ENCODE peak calls at places on chromosomes 5 and 9, in five cellular contexts. C is prostate gland, M is sigmoid colon, W is GM23338, Y is spleen. Z is an unnamed sample.

GRCh38 chr5:72537166-72537565 is 30.0 kb upstream of the ZNF366 start:
- DNase-seq in C (no peak), M (no peak), W (no peak), Y (no peak), Z (no peak)

GRCh38 chr5:96933764-96934163 is 2.1 kb upstream of the LNPEP start:
- DNase-seq in C (no peak), M (no peak), W (no peak), Y (no peak), Z (no peak)

GRCh38 chr5:67160985-67161384 is 35.6 kb downstream of the CD180 start:
- DNase-seq in C (peak; percentile 89), M (no peak), W (peak; percentile 12), Y (no peak), Z (no peak)

GRCh38 chr5:132054031-132054696 is 6.3 kb upstream of the IL3 start:
- DNase-seq in C (peak; percentile 3), M (no peak), W (no peak), Y (peak; percentile 66), Z (no peak)

GRCh38 chr5:107067391-107067790 is 603.3 kb downstream of the EFNA5 start:
- DNase-seq in C (no peak), M (no peak), W (peak; percentile 36), Y (no peak), Z (no peak)

GRCh38 chr9:14910178-14910805 is at the start of gene FREM1:
- DNase-seq in C (peak; percentile 5), M (peak; percentile 80), W (peak; percentile 79), Y (no peak), Z (no peak)

GRCh38 chr9:136007906-136008692 is 46.9 kb upstream of the UBAC1 start:
- DNase-seq in C (no peak), M (no peak), W (no peak), Y (no peak), Z (no peak)

GRCh38 chr9:90860382-90860781 is 58.8 kb downstream of the SYK start:
- DNase-seq in C (no peak), M (no peak), W (no peak), Y (no peak), Z (no peak)

GRCh38 chr9:112489039-112489546 is 2.5 kb downstream of the KIAA1958 start:
- DNase-seq in C (no peak), M (no peak), W (peak; percentile 39), Y (no peak), Z (no peak)

GRCh38 chr5:72115277-72115676 is 8.0 kb downstream of the MAP1B start:
- DNase-seq in C (no peak), M (no peak), W (no peak), Y (no peak), Z (no peak)

GRCh38 chr5:178463321-178464155 is 126.7 kb downstream of the COL23A1 start:
- DNase-seq in C (no peak), M (no peak), W (no peak), Y (no peak), Z (no peak)

GRCh38 chr9:120737411-120737810 is 23.1 kb upstream of the MEGF9 start:
- DNase-seq in C (no peak), M (no peak), W (no peak), Y (no peak), Z (no peak)

GRCh38 chr9:99231708-99232107 is 9.6 kb downstream of the SEC61B start:
- DNase-seq in C (no peak), M (no peak), W (peak; percentile 63), Y (no peak), Z (no peak)

GRCh38 chr9:15231788-15232635 is 75.0 kb downstream of the TTC39B start:
- DNase-seq in C (no peak), M (no peak), W (peak; percentile 84), Y (no peak), Z (no peak)

GRCh38 chr5:154516475-154516874 is 38.4 kb upstream of the HAND1 start:
- DNase-seq in C (no peak), M (no peak), W (no peak), Y (no peak), Z (no peak)

GRCh38 chr5:74919487-74919886 is 53.3 kb upstream of the FAM169A start:
- DNase-seq in C (peak; percentile 12), M (no peak), W (peak; percentile 75), Y (no peak), Z (no peak)

GRCh38 chr9:124133752-124134151 is 122.2 kb downstream of the LHX2 start:
- DNase-seq in C (no peak), M (no peak), W (peak; percentile 43), Y (no peak), Z (no peak)

GRCh38 chr5:104512063-104512798 is 949.6 kb upstream of the NUDT12 start:
- DNase-seq in C (no peak), M (no peak), W (no peak), Y (no peak), Z (no peak)

GRCh38 chr5:173324115-173325001 is 3.9 kb downstream of the STC2 start:
- DNase-seq in C (no peak), M (peak; percentile 94), W (no peak), Y (peak; percentile 68), Z (no peak)

GRCh38 chr9:137650779-137651178 is 32.0 kb downstream of the EHMT1 start:
- DNase-seq in C (no peak), M (peak; percentile 20), W (no peak), Y (no peak), Z (no peak)

GRCh38 chr5:138974227-138975063 is 99.3 kb upstream of the LRRTM2 start:
- DNase-seq in C (no peak), M (no peak), W (no peak), Y (no peak), Z (no peak)

GRCh38 chr9:120902824-120903608 is 23.6 kb downstream of the TRAF1 start:
- DNase-seq in C (no peak), M (no peak), W (no peak), Y (no peak), Z (no peak)

GRCh38 chr9:113579270-113580040 is 115.9 kb downstream of the RGS3 start:
- DNase-seq in C (no peak), M (peak; percentile 81), W (no peak), Y (peak; percentile 93), Z (no peak)

GRCh38 chr5:134252671-134253070 is 26.8 kb upstream of the PPP2CA start:
- DNase-seq in C (no peak), M (no peak), W (no peak), Y (no peak), Z (no peak)

GRCh38 chr5:134247825-134248224 is 22.0 kb upstream of the PPP2CA start:
- DNase-seq in C (no peak), M (no peak), W (peak; percentile 80), Y (no peak), Z (no peak)

GRCh38 chr5:134248271-134248670 is 22.4 kb upstream of the PPP2CA start:
- DNase-seq in C (no peak), M (no peak), W (no peak), Y (no peak), Z (no peak)

GRCh38 chr5:134249469-134250379 is 23.9 kb upstream of the PPP2CA start:
- DNase-seq in C (no peak), M (peak; percentile 66), W (no peak), Y (no peak), Z (no peak)

DNA sequence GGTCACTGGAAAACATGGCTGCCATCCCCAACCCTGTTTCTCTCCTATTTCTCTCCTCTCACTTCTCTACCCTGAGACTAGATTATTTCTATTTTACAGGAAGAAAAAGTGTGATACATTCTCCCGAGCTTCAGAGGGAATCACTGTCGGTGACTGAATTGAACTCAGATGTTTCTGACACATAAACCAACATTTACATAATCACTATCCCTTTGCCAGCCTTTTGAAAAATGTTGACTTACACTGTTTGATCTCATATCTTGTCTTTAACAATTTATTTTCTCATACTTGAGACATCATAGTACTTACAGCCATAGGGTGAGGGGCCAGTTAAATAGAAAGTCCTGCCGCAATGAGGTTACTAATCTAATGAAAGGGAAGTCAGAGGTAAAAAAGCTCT is 25.1 kb upstream of the PPP2CA start:
- DNase-seq in C (no peak), M (no peak), W (no peak), Y (no peak), Z (no peak)
- TF ChIP-seq POLR2AphosphoS5 in C (no peak), M (no peak), W (no peak), Y (no peak), Z (no peak)

DNA sequence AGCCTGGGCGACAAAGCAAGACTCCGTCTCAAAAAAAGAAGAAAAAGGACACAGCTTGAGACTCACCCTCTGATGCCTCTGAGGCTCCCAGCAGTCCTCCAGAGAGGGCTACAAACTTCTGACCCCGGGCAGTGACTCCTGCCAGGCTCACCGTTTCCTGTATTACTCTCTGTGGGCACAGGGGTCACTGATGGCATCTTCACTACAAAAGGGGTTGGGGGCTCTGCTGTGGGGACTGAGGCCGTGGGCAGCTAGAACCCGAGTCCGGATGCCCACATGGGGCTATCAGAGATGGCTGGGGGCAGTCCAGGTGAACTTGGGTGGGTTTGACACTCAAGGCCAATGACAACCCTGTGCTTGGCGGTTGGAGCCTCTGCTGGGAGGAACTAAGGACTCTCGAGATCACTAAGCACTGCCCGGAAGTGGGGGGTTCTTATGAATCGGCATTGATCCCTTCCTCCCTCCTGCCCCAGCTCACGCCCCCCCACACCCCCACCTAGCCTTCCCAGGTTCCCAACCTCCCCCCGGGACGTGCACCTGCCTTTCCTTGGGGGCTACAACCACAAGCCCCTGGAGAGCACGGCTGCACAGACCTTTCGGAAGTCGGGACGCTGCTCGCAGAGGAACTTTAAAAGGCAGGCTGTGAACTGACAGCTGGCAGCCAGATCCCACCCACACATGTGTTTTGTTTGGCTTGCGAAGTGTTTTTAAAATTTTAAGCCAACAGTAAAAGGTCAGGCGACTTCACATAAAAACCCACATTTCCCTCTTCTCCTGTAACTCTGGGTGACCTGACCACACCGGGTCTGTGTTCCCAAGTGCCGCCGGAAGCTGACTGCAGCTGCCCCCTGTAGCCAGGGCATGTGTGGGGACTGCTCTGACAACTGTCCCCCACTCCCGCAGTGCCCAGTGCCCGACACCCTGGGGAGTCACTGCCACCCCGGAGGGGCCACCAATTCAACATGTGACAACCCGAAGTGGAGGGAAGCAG is 5.0 kb upstream of the RALGDS start:
- DNase-seq in C (peak; percentile 51), M (peak; percentile 80), W (no peak), Y (no peak), Z (no peak)
- TF ChIP-seq POLR2AphosphoS5 in C (peak; percentile 73), M (no peak), W (no peak), Y (peak; percentile 29), Z (peak; percentile 76)

DNA sequence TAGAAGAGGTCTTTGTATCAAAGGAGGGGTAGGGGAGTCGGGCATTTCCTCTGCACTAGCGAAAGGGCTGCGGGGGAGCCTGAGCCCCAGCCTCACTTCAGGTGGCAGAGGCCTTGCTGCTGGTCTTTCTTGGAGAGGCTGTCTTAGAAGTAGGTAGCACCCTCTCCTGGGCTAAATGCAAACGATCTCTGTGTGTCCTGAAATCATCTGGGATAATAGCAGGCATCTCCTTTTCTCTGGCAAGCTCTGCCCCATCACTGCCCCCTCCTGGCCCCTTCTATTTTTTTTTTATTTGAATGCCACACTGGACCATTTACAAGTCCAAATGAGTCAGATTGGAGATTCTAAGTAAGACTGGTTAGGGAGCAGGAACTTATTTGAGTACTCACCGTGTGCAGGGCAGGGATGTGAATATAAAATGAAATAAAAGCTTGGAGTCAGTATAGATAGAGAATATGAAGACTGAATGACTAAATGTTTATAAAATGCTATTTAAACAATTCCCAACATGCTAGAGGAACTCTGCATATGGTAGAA is 137.1 kb downstream of the FGF1 start:
- DNase-seq in C (peak; percentile 62), M (peak; percentile 70), W (peak; percentile 96), Y (no peak), Z (no peak)
- TF ChIP-seq POLR2AphosphoS5 in C (peak; percentile 72), M (no peak), W (peak; percentile 32), Y (no peak), Z (no peak)

DNA sequence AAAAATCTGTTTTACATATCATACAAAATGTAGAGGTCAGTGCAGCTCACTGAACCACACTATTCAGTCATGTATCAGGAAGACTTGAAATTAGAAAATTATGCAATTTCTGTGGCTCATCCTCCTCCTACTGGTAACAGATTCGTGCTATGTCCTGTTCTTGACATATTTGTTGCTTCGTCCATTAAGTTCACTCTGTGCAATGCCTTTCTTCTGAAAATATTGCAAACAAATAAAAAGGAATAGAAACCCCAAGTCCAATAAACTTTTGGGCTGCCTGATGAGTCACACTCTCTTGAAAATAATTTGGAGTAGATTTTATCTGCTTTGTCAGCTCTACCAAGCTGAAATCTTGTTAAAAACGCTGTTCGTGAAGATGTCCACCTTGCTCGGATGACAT is 391.2 kb downstream of the RAB3C start:
- DNase-seq in C (no peak), M (no peak), W (no peak), Y (no peak), Z (no peak)
- TF ChIP-seq POLR2AphosphoS5 in C (peak; percentile 20), M (no peak), W (no peak), Y (no peak), Z (no peak)